ENCODE peak calls at places on chromosome 14, in eight cellular contexts. U is CD4-positive, alpha-beta memory T cell; G is suprapubic skin; R is esophagus muscularis mucosa; T is MM.1S; N is transverse colon; Q is Peyer's patch; M is cardiac fibroblast. E is an unnamed sample.

GRCh38 chr14:41000350-41000749 is 606.3 kb upstream of the LRFN5 start:
- DNase-seq in U (no peak), G (no peak), R (no peak), T (no peak), N (no peak), Q (no peak), M (no peak), E (no peak)

GRCh38 chr14:95273041-95273978 is 46.4 kb downstream of the CLMN start:
- DNase-seq in U (no peak), G (peak; percentile 37), R (no peak), T (no peak), N (peak; percentile 79), Q (peak; percentile 83), M (no peak), E (no peak)

GRCh38 chr14:84789012-84789411 is 740.9 kb upstream of the FLRT2 start:
- DNase-seq in U (no peak), G (no peak), R (no peak), T (no peak), N (no peak), Q (no peak), M (no peak), E (no peak)

GRCh38 chr14:93954900-93955891 is 21.2 kb downstream of the ASB2 start:
- DNase-seq in U (peak; percentile 61), G (no peak), R (no peak), T (no peak), N (peak; percentile 54), Q (no peak), M (no peak), E (no peak)

GRCh38 chr14:96055065-96055752 is 16.0 kb downstream of the C14orf132 start:
- DNase-seq in U (no peak), G (no peak), R (no peak), T (no peak), N (no peak), Q (no peak), M (no peak), E (no peak)

GRCh38 chr14:31207746-31208545 is at the start of gene HECTD1:
- DNase-seq in U (peak; percentile 94), G (peak; percentile 93), R (peak; percentile 93), T (peak; percentile 76), N (peak; percentile 93), Q (peak; percentile 95), M (peak; percentile 93), E (peak; percentile 46)

GRCh38 chr14:68655021-68655811 is 137.7 kb downstream of the ZFP36L1 start:
- DNase-seq in U (no peak), G (no peak), R (no peak), T (no peak), N (no peak), Q (no peak), M (peak; percentile 49), E (no peak)

GRCh38 chr14:55427439-55427838 is 13.0 kb downstream of the TBPL2 start:
- DNase-seq in U (no peak), G (no peak), R (no peak), T (no peak), N (no peak), Q (no peak), M (no peak), E (no peak)

GRCh38 chr14:103142031-103142430 is 18.8 kb downstream of the TNFAIP2 start:
- DNase-seq in U (no peak), G (no peak), R (no peak), T (no peak), N (no peak), Q (peak; percentile 13), M (no peak), E (no peak)

GRCh38 chr14:90612801-90613200 is 203.4 kb downstream of the TTC7B start:
- DNase-seq in U (no peak), G (no peak), R (no peak), T (no peak), N (no peak), Q (no peak), M (no peak), E (no peak)

GRCh38 chr14:90692061-90692460 is 124.2 kb downstream of the TTC7B start:
- DNase-seq in U (no peak), G (no peak), R (no peak), T (no peak), N (no peak), Q (no peak), M (no peak), E (no peak)

GRCh38 chr14:23055621-23056256 is 1.6 kb downstream of the CDH24 start:
- DNase-seq in U (no peak), G (no peak), R (no peak), T (no peak), N (no peak), Q (peak; percentile 37), M (peak; percentile 34), E (no peak)

GRCh38 chr14:86296173-86296572 is 766.2 kb downstream of the FLRT2 start:
- DNase-seq in U (no peak), G (no peak), R (no peak), T (no peak), N (no peak), Q (no peak), M (peak; percentile 85), E (no peak)

GRCh38 chr14:33477752-33478151 is 473.1 kb downstream of the EGLN3 start:
- DNase-seq in U (no peak), G (no peak), R (no peak), T (no peak), N (no peak), Q (no peak), M (peak; percentile 9), E (no peak)

GRCh38 chr14:89858084-89858483 is 96.4 kb downstream of the EFCAB11 start:
- DNase-seq in U (no peak), G (no peak), R (no peak), T (no peak), N (no peak), Q (no peak), M (no peak), E (no peak)

GRCh38 chr14:89042021-89042420 is 217.6 kb downstream of the TTC8 start:
- DNase-seq in U (no peak), G (no peak), R (peak; percentile 24), T (no peak), N (no peak), Q (no peak), M (no peak), E (no peak)

DNA sequence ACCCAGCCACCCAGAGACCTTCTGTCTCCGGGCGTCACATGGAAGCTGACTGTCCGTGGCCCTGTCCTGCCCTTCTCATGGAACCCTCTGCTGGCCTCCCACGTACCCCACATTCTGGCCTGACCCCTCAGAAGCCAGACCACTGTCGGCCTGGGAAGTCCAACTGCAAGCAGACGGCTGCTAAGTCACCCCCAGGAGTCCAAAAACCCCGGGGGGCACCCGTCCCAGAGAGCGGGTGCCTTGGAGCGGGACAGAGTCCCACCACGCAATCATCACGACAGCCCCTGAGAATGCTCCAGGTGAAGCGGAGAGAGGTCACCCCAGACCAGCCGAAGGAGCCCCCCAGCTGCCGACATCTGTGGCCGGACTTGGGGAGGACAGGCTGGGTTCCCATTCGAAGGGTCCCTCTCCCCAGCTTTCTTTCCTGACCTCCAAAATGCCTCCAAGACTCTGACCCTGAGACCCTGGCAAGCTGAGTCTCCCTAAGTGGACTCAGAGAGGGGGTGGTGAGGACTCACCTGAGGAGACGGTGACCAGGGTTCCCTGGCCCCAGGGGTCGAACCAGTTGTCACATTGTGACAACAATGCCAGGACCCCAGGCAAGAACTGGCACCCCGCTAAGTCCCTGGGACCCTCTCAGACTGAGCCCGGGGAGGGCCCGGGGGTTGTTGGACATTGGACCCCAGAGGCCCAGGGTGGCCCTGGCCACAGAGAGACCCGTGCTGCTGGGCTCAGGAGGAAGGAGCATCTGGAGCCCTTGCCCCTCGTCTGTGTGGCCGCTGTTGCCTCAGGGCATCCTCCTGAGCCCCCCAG is 337.1 kb downstream of the TMEM121 start:
- DNase-seq in U (no peak), G (peak; percentile 66), R (no peak), T (no peak), N (peak; percentile 7), Q (peak; percentile 29), M (no peak), E (no peak)
- H3K4me3 ChIP-seq in U (no peak overlapping the region), G (no peak overlapping the region), R (no peak overlapping the region), T (peak overlapping the region; percentile 99), N (no peak overlapping the region), Q (no peak overlapping the region), M (no peak overlapping the region), E (no peak overlapping the region)

GRCh38 chr14:70808023-70808401 is 1.3 kb downstream of the MAP3K9 start:
- DNase-seq in U (peak; percentile 66), G (no peak), R (no peak), T (peak; percentile 58), N (peak; percentile 65), Q (peak; percentile 61), M (no peak), E (no peak)
- H3K4me3 ChIP-seq in U (peak overlapping the region; percentile 27), G (peak overlapping the region; percentile 63), R (peak overlapping the region; percentile 77), T (peak overlapping the region; percentile 60), N (peak overlapping the region; percentile 82), Q (peak overlapping the region; percentile 97), M (no peak overlapping the region), E (peak overlapping the region; percentile 62)

DNA sequence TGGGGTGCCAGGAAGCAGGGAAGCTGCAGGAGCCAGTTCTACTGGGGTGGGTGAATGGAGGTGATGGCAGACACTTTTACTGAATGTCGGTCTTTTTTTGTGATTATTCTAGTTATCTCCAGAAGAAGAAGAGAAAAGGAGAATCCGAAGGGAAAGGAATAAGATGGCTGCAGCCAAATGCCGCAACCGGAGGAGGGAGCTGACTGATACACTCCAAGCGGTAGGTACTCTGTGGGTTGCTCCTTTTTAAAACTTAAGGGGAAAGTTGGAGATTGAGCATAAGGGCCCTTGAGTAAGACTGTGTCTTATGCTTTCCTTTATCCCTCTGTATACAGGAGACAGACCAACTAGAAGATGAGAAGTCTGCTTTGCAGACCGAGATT is 1.8 kb downstream of the FOS start:
- DNase-seq in U (no peak), G (no peak), R (no peak), T (no peak), N (no peak), Q (no peak), M (peak; percentile 83), E (no peak)
- H3K4me3 ChIP-seq in U (no peak overlapping the region), G (peak overlapping the region; percentile 98), R (peak overlapping the region; percentile 84), T (no peak overlapping the region), N (peak overlapping the region; percentile 54), Q (peak overlapping the region; percentile 63), M (peak overlapping the region; percentile 95), E (no peak overlapping the region)

GRCh38 chr14:52545584-52546317 is 6.6 kb downstream of the TXNDC16 start:
- DNase-seq in U (no peak), G (no peak), R (no peak), T (no peak), N (no peak), Q (no peak), M (no peak), E (no peak)

GRCh38 chr14:52547526-52547925 is 4.8 kb downstream of the TXNDC16 start:
- DNase-seq in U (no peak), G (no peak), R (no peak), T (no peak), N (no peak), Q (no peak), M (no peak), E (no peak)

GRCh38 chr14:52546318-52546670 is 6.0 kb downstream of the TXNDC16 start:
- DNase-seq in U (no peak), G (no peak), R (no peak), T (no peak), N (no peak), Q (no peak), M (no peak), E (no peak)

GRCh38 chr14:52550661-52551060 is 1.6 kb downstream of the TXNDC16 start:
- DNase-seq in U (no peak), G (no peak), R (no peak), T (no peak), N (no peak), Q (no peak), M (no peak), E (no peak)

DNA sequence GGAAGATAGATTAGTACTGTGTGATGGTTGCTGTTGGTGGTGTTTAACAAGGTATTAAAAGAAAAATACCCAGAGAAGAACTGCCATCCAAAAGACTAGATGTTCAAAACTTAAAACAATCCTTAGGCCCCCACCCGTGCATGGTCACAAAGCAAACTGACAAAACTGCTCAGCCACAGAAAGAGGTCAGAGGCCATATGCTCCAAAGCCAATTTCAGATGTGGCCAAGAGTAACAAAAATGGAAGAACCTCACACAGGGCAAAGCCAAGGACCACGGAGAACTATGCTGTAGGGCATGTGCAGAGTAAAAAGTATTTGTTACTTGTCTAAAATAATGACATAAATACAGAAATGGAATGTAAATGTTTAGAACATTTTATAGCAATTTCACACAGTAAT is 5.3 kb downstream of the TXNDC16 start:
- DNase-seq in U (no peak), G (no peak), R (no peak), T (no peak), N (no peak), Q (no peak), M (no peak), E (no peak)
- H3K4me3 ChIP-seq in U (no peak overlapping the region), G (no peak overlapping the region), R (no peak overlapping the region), T (no peak overlapping the region), N (no peak overlapping the region), Q (no peak overlapping the region), M (no peak overlapping the region), E (no peak overlapping the region)